ENCODE peak calls at places on chromosome 17, in ten cellular contexts. X, O, R, Y, H, W, Q, M, C and E are unnamed samples. For H3K4me1, the result is how much of the 10 kb centered on the place peaks cover.

GRCh38 chr17:78210111-78210510 is 3.9 kb upstream of the BIRC5 start:
- DNase-seq in H (no peak), M (no peak), W (no peak), Q (no peak), R (no peak), Y (no peak), C (no peak), X (no peak), O (no peak), E (no peak)

GRCh38 chr17:53391197-53391596 is 431.5 kb upstream of the KIF2B start:
- DNase-seq in H (no peak), R (no peak), W (no peak), M (no peak), Q (no peak), Y (no peak), C (no peak), O (no peak), X (no peak), E (no peak)

GRCh38 chr17:72657467-72658317 is 434.8 kb downstream of the SLC39A11 start:
- DNase-seq in C (no peak), M (no peak), Y (no peak), R (no peak), Q (no peak), O (peak), W (no peak), H (no peak), X (no peak), E (no peak)

GRCh38 chr17:13601776-13602551 is at the start of gene HS3ST3A1:
- DNase-seq in Q (peak), X (peak), R (peak), M (peak), Y (no peak), O (no peak), H (peak), W (no peak), C (no peak), E (no peak)

GRCh38 chr17:42436401-42436800 is 13.3 kb upstream of the CAVIN1 start:
- DNase-seq in O (no peak), X (no peak), W (no peak), Q (no peak), H (peak), R (no peak), Y (no peak), M (peak), C (no peak), E (no peak)

GRCh38 chr17:37708008-37708615 is 36.7 kb downstream of the HNF1B start:
- DNase-seq in M (no peak), Q (no peak), H (no peak), X (peak), O (peak), W (no peak), C (no peak), Y (no peak), R (no peak), E (no peak)

GRCh38 chr17:79126139-79126538 is 51.5 kb downstream of the ENGASE start:
- DNase-seq in H (no peak), Y (no peak), W (no peak), X (no peak), R (no peak), M (no peak), O (peak), C (no peak), Q (peak), E (no peak)

GRCh38 chr17:47742319-47743181 is 9.5 kb downstream of the TBX21 start:
- DNase-seq in Q (peak), O (peak), R (peak), X (no peak), Y (no peak), M (no peak), H (no peak), C (no peak), W (peak), E (no peak)

GRCh38 chr17:15092762-15093161 is 172.4 kb downstream of the PMP22 start:
- DNase-seq in W (no peak), C (no peak), Q (no peak), H (no peak), M (no peak), Y (no peak), O (no peak), X (no peak), R (no peak), E (no peak)

GRCh38 chr17:19460695-19461094 is 49.7 kb downstream of the RNF112 start:
- DNase-seq in Q (no peak), H (no peak), W (peak), M (peak), R (peak), X (no peak), C (no peak), Y (no peak), O (no peak), E (no peak)

GRCh38 chr17:55198690-55199370 is 65.9 kb upstream of the HLF start:
- DNase-seq in R (no peak), M (no peak), X (no peak), W (no peak), O (no peak), Q (no peak), H (no peak), C (no peak), Y (no peak), E (no peak)

GRCh38 chr17:45440161-45440859 is 7.6 kb upstream of the ARHGAP27 start:
- DNase-seq in Q (peak), Y (no peak), R (peak), O (peak), C (no peak), M (no peak), H (no peak), X (no peak), W (no peak), E (no peak)

GRCh38 chr17:45345554-45346254 is 28.9 kb upstream of the MAP3K14 start:
- DNase-seq in Y (no peak), H (peak), C (no peak), M (no peak), Q (peak), X (no peak), R (no peak), W (no peak), O (peak), E (no peak)

GRCh38 chr17:61806081-61806828 is 57.1 kb downstream of the BRIP1 start:
- DNase-seq in H (no peak), M (no peak), R (no peak), Y (no peak), W (no peak), X (no peak), O (no peak), Q (no peak), C (no peak), E (no peak)

GRCh38 chr17:68152161-68152571 is 95.7 kb upstream of the AMZ2 start:
- DNase-seq in O (no peak), X (no peak), Y (no peak), C (no peak), W (no peak), R (no peak), Q (peak), H (peak), M (no peak), E (no peak)

GRCh38 chr17:2435852-2436251 is 35.0 kb upstream of the MNT start:
- DNase-seq in H (no peak), C (no peak), Q (no peak), O (no peak), R (no peak), Y (no peak), W (no peak), M (no peak), X (no peak), E (no peak)

GRCh38 chr17:60102632-60103047 is 23.9 kb upstream of the HEATR6 start:
- DNase-seq in R (peak), H (no peak), W (peak), Q (no peak), X (no peak), O (peak), M (no peak), C (no peak), Y (no peak), E (no peak)

GRCh38 chr17:70137451-70138230 is 31.7 kb upstream of the KCNJ2 start:
- DNase-seq in W (no peak), X (no peak), Y (no peak), M (peak), C (peak), R (no peak), H (peak), O (peak), Q (no peak), E (no peak)

GRCh38 chr17:71656987-71657858 is 463.6 kb upstream of the SOX9 start:
- DNase-seq in X (no peak), Y (no peak), O (no peak), W (no peak), C (no peak), Q (no peak), M (no peak), H (no peak), R (no peak), E (no peak)

DNA sequence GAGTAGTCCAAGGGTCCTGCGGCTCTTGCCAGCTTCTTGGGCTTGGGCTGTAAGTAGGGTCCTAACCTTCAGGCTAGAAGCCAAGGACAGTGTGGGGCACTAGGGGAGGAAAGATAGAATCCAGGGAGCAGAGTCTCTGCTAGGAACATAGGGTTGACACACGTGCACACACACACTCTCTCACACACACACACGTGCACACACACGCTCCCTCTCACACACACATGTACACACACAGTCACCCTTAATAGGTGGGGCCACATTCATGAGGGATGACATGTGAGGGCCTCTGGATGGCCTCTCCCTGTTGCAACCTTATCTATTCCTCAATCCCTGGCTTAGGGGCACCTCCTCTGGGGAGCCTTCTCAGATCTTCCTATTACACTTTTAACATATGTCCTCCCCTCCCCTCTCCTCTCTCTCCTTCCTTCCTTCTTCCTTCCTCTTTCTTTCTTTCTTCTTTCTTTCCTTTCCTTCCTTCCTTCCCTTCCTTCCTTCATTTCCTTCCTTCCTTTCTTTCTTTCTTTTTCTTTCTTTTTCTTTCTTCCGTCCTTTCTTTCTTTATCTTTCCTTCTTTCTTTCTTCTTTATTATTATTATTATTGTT is 3.1 kb downstream of the EPX start:
- DNase-seq in R (no peak), Q (no peak), Y (no peak), M (no peak), X (no peak), H (no peak), O (no peak), C (no peak), W (no peak), E (no peak)
- H3K4me1 ChIP-seq in R (under half), Q (under half), Y (under half), M (under half), X (under half), H (under half), O (under half), C (under half), W (under half), E (under half)

GRCh38 chr17:74430385-74430705 is 1.5 kb upstream of the GPRC5C start:
- DNase-seq in W (no peak), Q (no peak), R (no peak), O (no peak), C (no peak), M (no peak), H (no peak), X (no peak), Y (no peak), E (no peak)
- H3K4me3 ChIP-seq in W (no peak), Q (peak), R (peak), O (peak), C (peak), M (peak), H (peak), X (peak), Y (peak), E (peak)

GRCh38 chr17:8939496-8940334 is 25.8 kb downstream of the PIK3R5 start:
- DNase-seq in R (peak), O (no peak), X (no peak), W (no peak), H (no peak), Y (no peak), C (no peak), Q (no peak), M (no peak), E (no peak)
- H3K4me1 ChIP-seq in R (half or more), O (under half), X (under half), W (half or more), H (under half), Y (under half), C (under half), Q (under half), M (under half), E (under half)

GRCh38 chr17:35313875-35314409 is 59.5 kb downstream of the SLFN11 start:
- DNase-seq in O (no peak), C (no peak), M (peak), Q (no peak), R (peak), H (peak), X (no peak), Y (no peak), W (peak), E (no peak)
- H3K4me3 ChIP-seq in O (no peak), C (no peak), M (peak), Q (no peak), R (peak), H (peak), X (peak), Y (peak), W (peak), E (peak)

DNA sequence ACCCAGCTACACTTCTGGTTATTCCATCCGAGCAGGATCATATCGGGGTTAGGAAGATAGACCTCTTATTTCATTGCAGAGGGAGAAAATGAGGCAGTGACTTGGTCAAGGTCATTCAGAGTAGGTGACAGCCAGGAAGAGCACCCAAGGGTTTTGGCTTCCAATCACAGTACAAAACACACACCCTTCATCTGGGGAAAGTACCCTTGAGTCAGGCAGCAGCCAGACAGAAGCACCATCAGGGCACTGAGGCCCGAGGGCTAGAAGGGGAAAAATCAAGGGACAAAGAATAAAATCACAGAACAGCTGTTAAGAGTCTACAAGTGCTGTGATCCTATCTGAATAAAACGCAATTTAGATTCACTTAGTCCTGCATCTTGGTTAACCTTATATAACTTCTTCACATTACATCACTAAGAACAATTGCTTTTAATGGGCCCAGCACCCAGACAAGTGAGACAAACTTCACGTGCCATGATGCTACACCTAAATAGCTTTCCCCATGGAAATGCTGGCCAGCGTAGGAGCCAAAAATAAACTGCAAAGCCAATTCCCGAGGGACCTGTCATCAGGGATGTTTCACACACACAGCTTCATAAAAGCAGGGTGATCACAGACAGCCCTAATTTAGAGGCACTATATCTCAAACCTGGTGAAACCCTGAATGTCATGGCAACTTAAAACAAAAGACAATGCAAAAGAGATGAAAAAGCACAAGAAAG is 4.9 kb downstream of the UBE2O start:
- DNase-seq in H (peak), O (no peak), W (no peak), M (no peak), Q (no peak), C (no peak), X (no peak), Y (no peak), R (no peak), E (no peak)
- H3K4me1 ChIP-seq in H (half or more), O (under half), W (under half), M (half or more), Q (under half), C (under half), X (under half), Y (under half), R (half or more), E (half or more)

GRCh38 chr17:80248001-80248893 is 12.4 kb upstream of the RNF213 start:
- DNase-seq in H (no peak), R (peak), Y (no peak), C (no peak), Q (no peak), O (no peak), W (no peak), X (no peak), M (no peak), E (no peak)
- H3K4me3 ChIP-seq in H (no peak), R (no peak), Y (no peak), C (no peak), Q (no peak), O (no peak), W (no peak), X (no peak), M (no peak), E (no peak)